ENCODE peak calls at places on chromosomes 1 and 21, in six cellular contexts. S is NT2/D1; G is fibroblast of the aortic adventitia; U is stimulated activated naive CD4-positive, alpha-beta T cell; T is AML-193; C is left colon. M is an unnamed sample.

GRCh38 chr1:207826557-207827487 is 75.0 kb downstream of the CD46 start:
- DNase-seq in S (no peak), G (peak), U (no peak), T (no peak), C (peak), M (peak)

GRCh38 chr1:211581521-211581920 is 2.6 kb upstream of the SLC30A1 start:
- DNase-seq in S (no peak), G (peak), U (no peak), T (no peak), C (no peak), M (no peak)

GRCh38 chr1:183578846-183579245 is 11.4 kb downstream of the NCF2 start:
- DNase-seq in S (no peak), G (no peak), U (no peak), T (no peak), C (no peak), M (peak)

GRCh38 chr1:71666609-71667008 is 585.8 kb upstream of the ZRANB2 start:
- DNase-seq in S (no peak), G (peak), U (no peak), T (no peak), C (no peak), M (no peak)

GRCh38 chr21:34073032-34073748 is at the start of the genes MRPS6 and SLC5A3:
- DNase-seq in S (peak), G (peak), U (peak), T (peak), C (peak), M (peak)

GRCh38 chr21:32096411-32096810 is 182.4 kb downstream of the MIS18A start:
- DNase-seq in S (peak), G (peak), U (no peak), T (peak), C (peak), M (no peak)

GRCh38 chr21:16004121-16004520 is 274.3 kb downstream of the USP25 start:
- DNase-seq in S (no peak), G (peak), U (no peak), T (no peak), C (no peak), M (no peak)

GRCh38 chr1:111894497-111894896 is 95.0 kb downstream of the KCND3 start:
- DNase-seq in S (no peak), G (no peak), U (no peak), T (no peak), C (no peak), M (no peak)

GRCh38 chr1:179745131-179745611 is 2.1 kb downstream of the FAM163A start:
- DNase-seq in S (no peak), G (no peak), U (no peak), T (no peak), C (no peak), M (no peak)

GRCh38 chr1:39691383-39692151 is at the start of gene HPCAL4:
- DNase-seq in S (peak), G (peak), U (peak), T (no peak), C (peak), M (peak)

GRCh38 chr1:147452809-147453208 is 88.5 kb upstream of the BCL9 start:
- DNase-seq in S (no peak), G (no peak), U (no peak), T (no peak), C (no peak), M (no peak)

GRCh38 chr21:32794643-32795042 is 23.1 kb upstream of the PAXBP1 start:
- DNase-seq in S (no peak), G (no peak), U (no peak), T (no peak), C (no peak), M (no peak)

GRCh38 chr1:4081806-4082645 is 182.0 kb upstream of the C1orf174 start:
- DNase-seq in S (no peak), G (no peak), U (no peak), T (no peak), C (no peak), M (no peak)

GRCh38 chr1:83029050-83029449 is 969.9 kb downstream of the TTLL7 start:
- DNase-seq in S (no peak), G (no peak), U (no peak), T (no peak), C (no peak), M (no peak)

GRCh38 chr1:172599912-172600311 is 59.0 kb upstream of the FASLG start:
- DNase-seq in S (no peak), G (no peak), U (no peak), T (no peak), C (no peak), M (no peak)

GRCh38 chr1:9852410-9853301 is 28.9 kb upstream of the CLSTN1 start:
- DNase-seq in S (no peak), G (peak), U (no peak), T (no peak), C (no peak), M (no peak)

GRCh38 chr1:20051218-20051829 is 18.7 kb upstream of the PLA2G5 start:
- DNase-seq in S (no peak), G (no peak), U (no peak), T (no peak), C (no peak), M (no peak)

GRCh38 chr1:230201445-230201844 is 134.4 kb downstream of the GALNT2 start:
- DNase-seq in S (no peak), G (no peak), U (no peak), T (no peak), C (no peak), M (no peak)

GRCh38 chr1:63813829-63814277 is 40.0 kb downstream of the ROR1 start:
- DNase-seq in S (no peak), G (peak), U (no peak), T (no peak), C (no peak), M (no peak)

GRCh38 chr21:45977396-45977795 is 4.2 kb upstream of the COL6A1 start:
- DNase-seq in S (no peak), G (no peak), U (no peak), T (no peak), C (peak), M (peak)

GRCh38 chr1:45221716-45222115 is 15.3 kb upstream of the ZSWIM5 start:
- DNase-seq in S (no peak), G (peak), U (no peak), T (no peak), C (no peak), M (no peak)

GRCh38 chr1:88802950-88803349 is 88.4 kb downstream of the GTF2B start:
- DNase-seq in S (no peak), G (peak), U (no peak), T (no peak), C (no peak), M (no peak)

GRCh38 chr1:38114231-38114630 is 67.6 kb upstream of the POU3F1 start:
- DNase-seq in S (no peak), G (peak), U (no peak), T (no peak), C (no peak), M (peak)

GRCh38 chr1:18155881-18156385 is 48.3 kb downstream of the IGSF21 start:
- DNase-seq in S (no peak), G (no peak), U (no peak), T (no peak), C (no peak), M (no peak)